ENCODE peak calls at places on chromosomes 1 and 21, in ten cellular contexts. T is sigmoid colon, X is MM.1S, D is stomach, Z is IMR-90, L is dorsolateral prefrontal cortex, A is endothelial cell of umbilical vein, M is heart right ventricle, I is epithelial cell of esophagus, U is AG09309. R is an unnamed sample.

GRCh38 chr21:41817877-41818855 is 51.3 kb upstream of the RIPK4 start:
- DNase-seq in D (no peak), L (peak), U (no peak), X (no peak), Z (no peak), M (no peak), I (no peak), A (no peak), T (peak), R (no peak)

GRCh38 chr1:9296850-9297249 is 4.2 kb downstream of the SPSB1 start:
- DNase-seq in I (no peak), L (no peak), A (no peak), M (no peak), Z (no peak), X (no peak), T (peak), D (no peak), U (no peak), R (no peak)

GRCh38 chr1:38004284-38005101 is 821 bp downstream of the FHL3 start:
- DNase-seq in T (no peak), U (no peak), X (no peak), Z (no peak), M (no peak), A (peak), I (no peak), D (no peak), L (no peak), R (no peak)

GRCh38 chr1:88061106-88061829 is 622.8 kb upstream of the PKN2 start:
- DNase-seq in D (peak), M (no peak), U (peak), Z (peak), A (peak), T (peak), L (no peak), X (peak), I (peak), R (peak)

GRCh38 chr1:6245869-6246496 is 2.0 kb downstream of the HES3 start:
- DNase-seq in T (no peak), D (peak), Z (no peak), M (no peak), I (peak), U (no peak), A (no peak), L (no peak), X (no peak), R (no peak)

GRCh38 chr1:14994841-14995437 is 158.6 kb upstream of the TMEM51 start:
- DNase-seq in L (no peak), U (no peak), Z (no peak), M (no peak), A (no peak), D (no peak), T (no peak), X (no peak), I (no peak), R (no peak)

GRCh38 chr1:158037876-158038359 is 44.5 kb downstream of the KIRREL1 start:
- DNase-seq in L (no peak), D (no peak), U (no peak), Z (peak), T (no peak), A (peak), M (peak), X (no peak), I (peak), R (peak)

GRCh38 chr1:107870691-107871090 is 94.3 kb downstream of the VAV3 start:
- DNase-seq in I (peak), X (no peak), A (peak), M (no peak), U (no peak), Z (no peak), D (no peak), T (no peak), L (no peak), R (peak)

GRCh38 chr1:207997486-207998268 is 86.8 kb upstream of the CD34 start:
- DNase-seq in T (peak), X (peak), U (no peak), D (peak), A (peak), Z (peak), I (peak), M (peak), L (peak), R (peak)

GRCh38 chr1:159823401-159823800 is 3.3 kb upstream of the SLAMF8 start:
- DNase-seq in T (no peak), U (no peak), M (no peak), Z (no peak), X (no peak), L (no peak), I (no peak), A (no peak), D (no peak), R (no peak)

GRCh38 chr1:226644541-226645176 is 94.4 kb downstream of the ITPKB start:
- DNase-seq in Z (peak), X (no peak), D (no peak), I (peak), M (no peak), U (no peak), T (peak), L (no peak), A (no peak), R (peak)

GRCh38 chr1:17990401-17990800 is 117.2 kb upstream of the IGSF21 start:
- DNase-seq in X (no peak), I (no peak), T (no peak), A (no peak), D (no peak), M (no peak), Z (no peak), U (no peak), L (no peak), R (no peak)

GRCh38 chr1:209218986-209219385 is 364.5 kb upstream of the CAMK1G start:
- DNase-seq in U (no peak), D (no peak), I (no peak), T (no peak), X (no peak), L (no peak), Z (no peak), A (no peak), M (no peak), R (no peak)

GRCh38 chr1:15444476-15445389 is 6.5 kb downstream of the CTRC start:
- DNase-seq in Z (no peak), D (no peak), A (no peak), M (no peak), I (no peak), T (no peak), X (no peak), L (no peak), U (no peak), R (no peak)

GRCh38 chr1:85628791-85629531 is 48.4 kb downstream of the CCN1 start:
- DNase-seq in I (peak), X (no peak), M (peak), U (peak), D (peak), L (no peak), A (peak), Z (peak), T (peak), R (peak)

GRCh38 chr1:116806671-116807070 is 52.4 kb downstream of the CD2 start:
- DNase-seq in M (no peak), L (no peak), A (no peak), T (no peak), Z (no peak), I (no peak), X (no peak), D (no peak), U (no peak), R (no peak)

GRCh38 chr1:56516539-56517252 is 62.7 kb downstream of the PLPP3 start:
- DNase-seq in D (peak), U (peak), M (no peak), Z (peak), T (no peak), A (peak), I (peak), X (peak), L (no peak), R (peak)

GRCh38 chr21:28605138-28605537 is 387.5 kb downstream of the LTN1 start:
- DNase-seq in X (peak), T (no peak), I (no peak), D (no peak), U (no peak), M (no peak), Z (no peak), L (no peak), A (no peak), R (no peak)
- TF ChIP-seq CTCF in X (no peak), T (no peak), I (no peak), D (no peak), U (no peak), M (no peak), Z (no peak), L (no peak), A (no peak), R (no peak)

GRCh38 chr1:243926299-243926698 is 76.3 kb upstream of the AKT3 start:
- DNase-seq in Z (no peak), M (no peak), L (no peak), U (no peak), A (no peak), I (no peak), X (no peak), T (no peak), D (no peak), R (no peak)
- H3K4me3 ChIP-seq in Z (no peak), M (no peak), L (no peak), U (no peak), A (no peak), I (no peak), X (no peak), T (no peak), D (no peak), R (no peak)

DNA sequence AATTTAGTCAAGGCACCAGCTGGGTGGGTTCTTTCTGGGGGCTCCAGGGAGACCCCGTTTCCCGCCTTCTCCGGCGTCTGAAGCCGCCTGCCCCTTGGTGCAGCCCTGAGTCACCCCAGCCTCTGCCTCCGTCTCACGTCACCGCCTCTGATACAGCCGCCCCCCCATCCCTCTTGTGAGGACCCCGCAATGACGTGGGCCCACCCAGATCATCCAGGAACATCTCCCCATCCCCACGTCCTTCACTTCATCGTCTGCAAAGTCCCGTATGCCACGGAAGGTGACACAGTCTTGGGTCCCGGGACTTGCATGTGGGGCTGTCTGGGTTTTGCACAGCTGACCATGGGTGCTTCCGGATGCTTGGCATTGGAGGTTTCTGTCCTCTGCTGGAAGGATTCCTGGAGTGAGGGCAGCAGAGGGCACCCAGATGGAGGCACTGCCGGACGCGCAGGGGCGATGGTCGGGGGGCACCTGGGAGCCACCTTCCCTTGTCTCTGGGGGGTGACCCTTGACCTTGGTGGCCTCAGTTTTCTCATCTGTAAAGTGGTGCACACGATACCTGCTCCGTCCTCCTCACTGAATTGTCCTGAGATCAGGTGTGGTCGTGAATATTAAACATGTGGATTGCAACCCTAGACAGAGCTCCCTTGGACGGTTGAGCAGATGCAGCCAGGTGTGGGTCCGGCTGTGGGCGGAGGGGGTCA is 58.8 kb downstream of the PRKCZ start:
- DNase-seq in T (no peak), I (no peak), M (peak), A (no peak), X (no peak), Z (no peak), L (no peak), U (no peak), D (no peak), R (no peak)
- TF ChIP-seq CTCF in T (no peak), I (no peak), M (no peak), A (no peak), X (no peak), Z (no peak), L (no peak), U (no peak), D (no peak), R (no peak)

GRCh38 chr1:40690919-40691537 is 476 bp upstream of the NFYC start:
- DNase-seq in T (no peak), D (no peak), M (no peak), A (no peak), U (no peak), X (no peak), I (no peak), Z (no peak), L (no peak), R (no peak)
- H3K4me3 ChIP-seq in T (peak), D (peak), M (peak), A (peak), U (peak), X (peak), I (peak), Z (peak), L (peak), R (peak)

GRCh38 chr1:22639286-22639685 is 2.9 kb downstream of the C1QA start:
- DNase-seq in M (no peak), Z (peak), X (no peak), U (peak), I (peak), D (no peak), A (peak), L (no peak), T (no peak), R (peak)
- TF ChIP-seq CTCF in M (no peak), Z (peak), X (no peak), U (no peak), I (no peak), D (no peak), A (no peak), L (no peak), T (no peak), R (no peak)

DNA sequence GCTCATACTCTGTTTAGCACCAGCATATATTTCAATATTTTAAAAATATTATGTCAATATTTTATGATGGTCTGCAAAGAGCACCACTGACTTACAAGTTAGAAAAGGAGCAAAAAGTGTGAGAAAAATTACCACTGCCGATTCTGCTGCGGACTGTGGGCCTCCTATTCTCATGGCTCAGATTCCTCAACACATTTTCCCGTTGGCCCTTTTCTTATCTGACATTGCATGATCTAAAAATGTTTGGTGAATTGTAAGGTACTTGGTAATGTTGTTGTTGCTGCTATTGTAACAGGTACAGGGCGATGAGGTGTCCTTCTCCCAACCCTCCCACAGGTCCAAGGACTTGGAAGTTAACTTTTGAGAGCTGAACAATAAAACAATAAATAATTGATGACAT is 737 bp downstream of the C1orf162 start:
- DNase-seq in I (no peak), A (no peak), X (no peak), T (no peak), Z (no peak), D (no peak), L (no peak), M (no peak), U (no peak), R (no peak)
- H3K4me3 ChIP-seq in I (no peak), A (no peak), X (no peak), T (peak), Z (no peak), D (peak), L (peak), M (peak), U (no peak), R (no peak)